ENCODE peak calls at places on chromosomes 5 and 9, in ten cellular contexts. One of them, this sample, is unnamed.
A peak's percentile ranks its signal among the peaks of the same experiment; 100 is the strongest.

GRCh38 chr5:171365351-171365750 is 22.3 kb upstream of the NPM1 start:
- DNase-seq in effector CD8-positive, alpha-beta T cell: no peak
- DNase-seq in hepatocyte: no peak
- DNase-seq in activated T-helper 9 cell treated with anti-CD3 and anti-CD28 coated beads, Interleukin-2, amount 50 U/mL, for 16 hours: no peak
- DNase-seq in stimulated activated CD4-positive, alpha-beta T cell treated with anti-CD3 and anti-CD28 coated beads, Interleukin-1b, Interleukin-23, amount 100 ng/mL, for 24 hours: no peak
- DNase-seq in activated CD8-positive, alpha-beta memory T cell treated with anti-CD3 and anti-CD28 coated beads for 1 hour: no peak
- DNase-seq in AG09309: no peak
- DNase-seq in esophagus squamous epithelium: no peak
- DNase-seq in amniotic stem cell: no peak
- DNase-seq in RCC 7860: no peak
- DNase-seq in this sample: no peak

GRCh38 chr9:96853711-96854072 is 622 bp downstream of the ZNF782 start:
- DNase-seq in stimulated activated CD4-positive, alpha-beta T cell treated with anti-CD3 and anti-CD28 coated beads, Interleukin-1b, Interleukin-23, amount 100 ng/mL, for 24 hours: no peak
- DNase-seq in esophagus squamous epithelium: no peak
- DNase-seq in hepatocyte: peak; percentile 11
- DNase-seq in AG09309: no peak
- DNase-seq in amniotic stem cell: no peak
- DNase-seq in RCC 7860: no peak
- DNase-seq in activated CD8-positive, alpha-beta memory T cell treated with anti-CD3 and anti-CD28 coated beads for 1 hour: no peak
- DNase-seq in activated T-helper 9 cell treated with anti-CD3 and anti-CD28 coated beads, Interleukin-2, amount 50 U/mL, for 16 hours: no peak
- DNase-seq in effector CD8-positive, alpha-beta T cell: no peak
- DNase-seq in this sample: no peak

GRCh38 chr5:111742595-111742994 is 14.4 kb downstream of the NREP start:
- DNase-seq in activated T-helper 9 cell treated with anti-CD3 and anti-CD28 coated beads, Interleukin-2, amount 50 U/mL, for 16 hours: no peak
- DNase-seq in AG09309: peak; percentile 75
- DNase-seq in effector CD8-positive, alpha-beta T cell: no peak
- DNase-seq in activated CD8-positive, alpha-beta memory T cell treated with anti-CD3 and anti-CD28 coated beads for 1 hour: no peak
- DNase-seq in RCC 7860: no peak
- DNase-seq in esophagus squamous epithelium: no peak
- DNase-seq in amniotic stem cell: no peak
- DNase-seq in stimulated activated CD4-positive, alpha-beta T cell treated with anti-CD3 and anti-CD28 coated beads, Interleukin-1b, Interleukin-23, amount 100 ng/mL, for 24 hours: no peak
- DNase-seq in hepatocyte: peak; percentile 33
- DNase-seq in this sample: peak; percentile 93

GRCh38 chr5:60843693-60844428 is at the start of gene ELOVL7:
- DNase-seq in activated CD8-positive, alpha-beta memory T cell treated with anti-CD3 and anti-CD28 coated beads for 1 hour: no peak
- DNase-seq in RCC 7860: peak; percentile 38
- DNase-seq in stimulated activated CD4-positive, alpha-beta T cell treated with anti-CD3 and anti-CD28 coated beads, Interleukin-1b, Interleukin-23, amount 100 ng/mL, for 24 hours: no peak
- DNase-seq in esophagus squamous epithelium: no peak
- DNase-seq in hepatocyte: peak; percentile 94
- DNase-seq in activated T-helper 9 cell treated with anti-CD3 and anti-CD28 coated beads, Interleukin-2, amount 50 U/mL, for 16 hours: no peak
- DNase-seq in effector CD8-positive, alpha-beta T cell: no peak
- DNase-seq in AG09309: no peak
- DNase-seq in amniotic stem cell: no peak
- DNase-seq in this sample: peak; percentile 38

GRCh38 chr5:169408735-169409134 is 107.8 kb upstream of the SLIT3 start:
- DNase-seq in effector CD8-positive, alpha-beta T cell: no peak
- DNase-seq in activated CD8-positive, alpha-beta memory T cell treated with anti-CD3 and anti-CD28 coated beads for 1 hour: no peak
- DNase-seq in RCC 7860: no peak
- DNase-seq in esophagus squamous epithelium: no peak
- DNase-seq in AG09309: peak; percentile 51
- DNase-seq in stimulated activated CD4-positive, alpha-beta T cell treated with anti-CD3 and anti-CD28 coated beads, Interleukin-1b, Interleukin-23, amount 100 ng/mL, for 24 hours: no peak
- DNase-seq in hepatocyte: no peak
- DNase-seq in amniotic stem cell: no peak
- DNase-seq in activated T-helper 9 cell treated with anti-CD3 and anti-CD28 coated beads, Interleukin-2, amount 50 U/mL, for 16 hours: no peak
- DNase-seq in this sample: no peak

GRCh38 chr9:133147412-133148271 is 16.1 kb downstream of the GBGT1 start:
- DNase-seq in activated T-helper 9 cell treated with anti-CD3 and anti-CD28 coated beads, Interleukin-2, amount 50 U/mL, for 16 hours: peak; percentile 70
- DNase-seq in stimulated activated CD4-positive, alpha-beta T cell treated with anti-CD3 and anti-CD28 coated beads, Interleukin-1b, Interleukin-23, amount 100 ng/mL, for 24 hours: no peak
- DNase-seq in effector CD8-positive, alpha-beta T cell: peak; percentile 75
- DNase-seq in RCC 7860: peak; percentile 62
- DNase-seq in esophagus squamous epithelium: no peak
- DNase-seq in AG09309: no peak
- DNase-seq in amniotic stem cell: peak; percentile 11
- DNase-seq in activated CD8-positive, alpha-beta memory T cell treated with anti-CD3 and anti-CD28 coated beads for 1 hour: peak; percentile 68
- DNase-seq in hepatocyte: peak; percentile 86
- DNase-seq in this sample: peak; percentile 73

GRCh38 chr9:107169796-107170195 is 113.3 kb upstream of the RAD23B start:
- DNase-seq in stimulated activated CD4-positive, alpha-beta T cell treated with anti-CD3 and anti-CD28 coated beads, Interleukin-1b, Interleukin-23, amount 100 ng/mL, for 24 hours: no peak
- DNase-seq in activated T-helper 9 cell treated with anti-CD3 and anti-CD28 coated beads, Interleukin-2, amount 50 U/mL, for 16 hours: no peak
- DNase-seq in effector CD8-positive, alpha-beta T cell: no peak
- DNase-seq in hepatocyte: no peak
- DNase-seq in AG09309: no peak
- DNase-seq in amniotic stem cell: no peak
- DNase-seq in RCC 7860: no peak
- DNase-seq in activated CD8-positive, alpha-beta memory T cell treated with anti-CD3 and anti-CD28 coated beads for 1 hour: no peak
- DNase-seq in esophagus squamous epithelium: no peak
- DNase-seq in this sample: no peak

GRCh38 chr9:109150925-109151547 is 16.0 kb downstream of the FRRS1L start:
- DNase-seq in activated CD8-positive, alpha-beta memory T cell treated with anti-CD3 and anti-CD28 coated beads for 1 hour: no peak
- DNase-seq in hepatocyte: no peak
- DNase-seq in esophagus squamous epithelium: no peak
- DNase-seq in stimulated activated CD4-positive, alpha-beta T cell treated with anti-CD3 and anti-CD28 coated beads, Interleukin-1b, Interleukin-23, amount 100 ng/mL, for 24 hours: no peak
- DNase-seq in RCC 7860: no peak
- DNase-seq in activated T-helper 9 cell treated with anti-CD3 and anti-CD28 coated beads, Interleukin-2, amount 50 U/mL, for 16 hours: no peak
- DNase-seq in AG09309: no peak
- DNase-seq in amniotic stem cell: no peak
- DNase-seq in effector CD8-positive, alpha-beta T cell: no peak
- DNase-seq in this sample: no peak

GRCh38 chr5:145587308-145588071 is 247.7 kb downstream of the PRELID2 start:
- DNase-seq in stimulated activated CD4-positive, alpha-beta T cell treated with anti-CD3 and anti-CD28 coated beads, Interleukin-1b, Interleukin-23, amount 100 ng/mL, for 24 hours: no peak
- DNase-seq in AG09309: peak; percentile 79
- DNase-seq in effector CD8-positive, alpha-beta T cell: no peak
- DNase-seq in hepatocyte: peak; percentile 78
- DNase-seq in amniotic stem cell: peak; percentile 88
- DNase-seq in activated CD8-positive, alpha-beta memory T cell treated with anti-CD3 and anti-CD28 coated beads for 1 hour: no peak
- DNase-seq in RCC 7860: peak; percentile 74
- DNase-seq in esophagus squamous epithelium: no peak
- DNase-seq in activated T-helper 9 cell treated with anti-CD3 and anti-CD28 coated beads, Interleukin-2, amount 50 U/mL, for 16 hours: no peak
- DNase-seq in this sample: peak; percentile 93